ENCODE peak calls at places on chromosome 21, in nine cellular contexts. One of them, this sample, is unnamed.

GRCh38 chr21:21921410-21922232 is 923.4 kb downstream of the NCAM2 start:
- DNase-seq in astrocyte of the spinal cord: peak
- DNase-seq in endothelial cell of umbilical vein: no peak
- DNase-seq in HFFc6: no peak
- DNase-seq in Peyer's patch: no peak
- DNase-seq in Calu3: no peak
- DNase-seq in GM20000: no peak
- DNase-seq in HFF-Myc: no peak
- DNase-seq in PC-3: peak
- DNase-seq in this sample: peak

GRCh38 chr21:43306911-43307676 is 119.8 kb downstream of the SIK1 start:
- DNase-seq in GM20000: peak
- DNase-seq in HFFc6: peak
- DNase-seq in endothelial cell of umbilical vein: no peak
- DNase-seq in astrocyte of the spinal cord: peak
- DNase-seq in Calu3: peak
- DNase-seq in HFF-Myc: no peak
- DNase-seq in Peyer's patch: no peak
- DNase-seq in PC-3: peak
- DNase-seq in this sample: no peak

GRCh38 chr21:46092026-46092764 is 5.7 kb upstream of the COL6A2 start:
- DNase-seq in PC-3: no peak
- DNase-seq in HFF-Myc: peak
- DNase-seq in Peyer's patch: peak
- DNase-seq in GM20000: no peak
- DNase-seq in astrocyte of the spinal cord: peak
- DNase-seq in Calu3: no peak
- DNase-seq in endothelial cell of umbilical vein: no peak
- DNase-seq in HFFc6: peak
- DNase-seq in this sample: peak

GRCh38 chr21:25385912-25386474 is 221.3 kb downstream of the MRPL39 start:
- DNase-seq in endothelial cell of umbilical vein: peak
- DNase-seq in astrocyte of the spinal cord: peak
- DNase-seq in HFF-Myc: peak
- DNase-seq in HFFc6: peak
- DNase-seq in Peyer's patch: no peak
- DNase-seq in PC-3: peak
- DNase-seq in Calu3: peak
- DNase-seq in GM20000: peak
- DNase-seq in this sample: peak

GRCh38 chr21:27033467-27033866 is 66.6 kb upstream of the ADAMTS5 start:
- DNase-seq in Calu3: no peak
- DNase-seq in endothelial cell of umbilical vein: no peak
- DNase-seq in GM20000: no peak
- DNase-seq in HFFc6: no peak
- DNase-seq in PC-3: no peak
- DNase-seq in HFF-Myc: no peak
- DNase-seq in astrocyte of the spinal cord: no peak
- DNase-seq in Peyer's patch: no peak
- DNase-seq in this sample: no peak

GRCh38 chr21:28309596-28309995 is 683.1 kb downstream of the LTN1 start:
- DNase-seq in endothelial cell of umbilical vein: no peak
- DNase-seq in Calu3: no peak
- DNase-seq in Peyer's patch: no peak
- DNase-seq in GM20000: no peak
- DNase-seq in PC-3: no peak
- DNase-seq in astrocyte of the spinal cord: no peak
- DNase-seq in HFFc6: no peak
- DNase-seq in HFF-Myc: no peak
- DNase-seq in this sample: no peak

GRCh38 chr21:31484219-31484618 is 140.2 kb upstream of the TIAM1 start:
- DNase-seq in GM20000: no peak
- DNase-seq in astrocyte of the spinal cord: no peak
- DNase-seq in HFF-Myc: no peak
- DNase-seq in PC-3: no peak
- DNase-seq in HFFc6: no peak
- DNase-seq in Calu3: no peak
- DNase-seq in Peyer's patch: no peak
- DNase-seq in endothelial cell of umbilical vein: no peak
- DNase-seq in this sample: no peak

GRCh38 chr21:28723666-28724065 is 269.0 kb downstream of the LTN1 start:
- DNase-seq in endothelial cell of umbilical vein: no peak
- DNase-seq in astrocyte of the spinal cord: no peak
- DNase-seq in HFFc6: no peak
- DNase-seq in Calu3: no peak
- DNase-seq in PC-3: no peak
- DNase-seq in Peyer's patch: no peak
- DNase-seq in GM20000: no peak
- DNase-seq in HFF-Myc: no peak
- DNase-seq in this sample: no peak

GRCh38 chr21:27721675-27722074 is 754.8 kb upstream of the ADAMTS5 start:
- DNase-seq in HFFc6: no peak
- DNase-seq in PC-3: no peak
- DNase-seq in Calu3: peak
- DNase-seq in HFF-Myc: no peak
- DNase-seq in GM20000: no peak
- DNase-seq in Peyer's patch: no peak
- DNase-seq in endothelial cell of umbilical vein: no peak
- DNase-seq in astrocyte of the spinal cord: no peak
- DNase-seq in this sample: no peak

GRCh38 chr21:40512590-40512989 is 334.4 kb downstream of the DSCAM start:
- DNase-seq in HFFc6: no peak
- DNase-seq in GM20000: no peak
- DNase-seq in PC-3: peak
- DNase-seq in HFF-Myc: no peak
- DNase-seq in endothelial cell of umbilical vein: no peak
- DNase-seq in Peyer's patch: no peak
- DNase-seq in Calu3: no peak
- DNase-seq in astrocyte of the spinal cord: no peak
- DNase-seq in this sample: no peak

GRCh38 chr21:45551816-45552695 is 9.8 kb upstream of the SLC19A1 start:
- DNase-seq in endothelial cell of umbilical vein: no peak
- DNase-seq in PC-3: no peak
- DNase-seq in astrocyte of the spinal cord: no peak
- DNase-seq in GM20000: no peak
- DNase-seq in HFFc6: no peak
- DNase-seq in Peyer's patch: peak
- DNase-seq in HFF-Myc: no peak
- DNase-seq in Calu3: no peak
- DNase-seq in this sample: no peak

GRCh38 chr21:28615276-28615675 is 377.4 kb downstream of the LTN1 start:
- DNase-seq in Peyer's patch: no peak
- DNase-seq in PC-3: peak
- DNase-seq in GM20000: no peak
- DNase-seq in HFFc6: peak
- DNase-seq in endothelial cell of umbilical vein: no peak
- DNase-seq in astrocyte of the spinal cord: peak
- DNase-seq in Calu3: no peak
- DNase-seq in HFF-Myc: no peak
- DNase-seq in this sample: peak

GRCh38 chr21:46298083-46298412 is 11.9 kb downstream of the YBEY start:
- DNase-seq in Peyer's patch: no peak
- DNase-seq in HFFc6: no peak
- DNase-seq in Calu3: no peak
- DNase-seq in astrocyte of the spinal cord: no peak
- DNase-seq in GM20000: no peak
- DNase-seq in PC-3: no peak
- DNase-seq in endothelial cell of umbilical vein: peak
- DNase-seq in HFF-Myc: no peak
- DNase-seq in this sample: no peak

GRCh38 chr21:42755031-42755665 is 101.7 kb downstream of the PDE9A start:
- DNase-seq in astrocyte of the spinal cord: no peak
- DNase-seq in PC-3: no peak
- DNase-seq in Peyer's patch: peak
- DNase-seq in HFFc6: no peak
- DNase-seq in GM20000: no peak
- DNase-seq in endothelial cell of umbilical vein: no peak
- DNase-seq in HFF-Myc: no peak
- DNase-seq in Calu3: no peak
- DNase-seq in this sample: no peak

GRCh38 chr21:31456201-31456600 is 112.1 kb upstream of the TIAM1 start:
- DNase-seq in HFF-Myc: no peak
- DNase-seq in astrocyte of the spinal cord: no peak
- DNase-seq in GM20000: no peak
- DNase-seq in Calu3: no peak
- DNase-seq in Peyer's patch: no peak
- DNase-seq in HFFc6: no peak
- DNase-seq in PC-3: no peak
- DNase-seq in endothelial cell of umbilical vein: no peak
- DNase-seq in this sample: no peak

DNA sequence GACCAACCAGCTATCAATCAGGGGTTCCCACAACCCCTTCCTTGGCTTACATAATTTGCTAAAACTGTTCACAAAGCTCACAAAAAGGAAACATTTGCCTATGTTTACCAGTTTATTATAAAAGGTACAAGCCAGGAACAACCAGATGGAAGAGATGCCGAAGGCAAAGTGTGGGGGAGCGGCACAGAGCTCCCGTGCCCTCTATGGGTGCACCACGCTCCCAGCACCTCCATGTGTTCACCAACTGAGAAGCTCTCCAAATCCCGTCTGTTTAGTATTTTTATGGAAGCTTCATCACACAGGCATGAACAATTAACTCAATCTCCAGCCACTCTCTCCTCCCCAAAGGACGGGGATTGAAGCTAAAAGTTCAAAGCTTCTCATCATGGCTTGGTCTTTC is 32.9 kb downstream of the PSMG1 start:
- DNase-seq in endothelial cell of umbilical vein: no peak
- DNase-seq in Peyer's patch: no peak
- DNase-seq in PC-3: no peak
- DNase-seq in HFF-Myc: no peak
- DNase-seq in GM20000: no peak
- DNase-seq in astrocyte of the spinal cord: no peak
- DNase-seq in Calu3: no peak
- DNase-seq in HFFc6: no peak
- DNase-seq in this sample: no peak
- TF ChIP-seq CTCF in endothelial cell of umbilical vein: no peak
- TF ChIP-seq CTCF in Peyer's patch: no peak
- TF ChIP-seq CTCF in PC-3: no peak
- TF ChIP-seq CTCF in HFF-Myc: no peak
- TF ChIP-seq CTCF in GM20000: no peak
- TF ChIP-seq CTCF in astrocyte of the spinal cord: no peak
- TF ChIP-seq CTCF in Calu3: no peak
- TF ChIP-seq CTCF in HFFc6: no peak
- TF ChIP-seq CTCF in this sample: no peak

GRCh38 chr21:36542312-36543101 is 62.6 kb upstream of the CLDN14 start:
- DNase-seq in GM20000: peak
- DNase-seq in PC-3: no peak
- DNase-seq in endothelial cell of umbilical vein: no peak
- DNase-seq in Calu3: no peak
- DNase-seq in astrocyte of the spinal cord: no peak
- DNase-seq in HFF-Myc: no peak
- DNase-seq in HFFc6: no peak
- DNase-seq in Peyer's patch: no peak
- DNase-seq in this sample: no peak
- TF ChIP-seq CTCF in GM20000: peak
- TF ChIP-seq CTCF in PC-3: peak
- TF ChIP-seq CTCF in endothelial cell of umbilical vein: no peak
- TF ChIP-seq CTCF in Calu3: no peak
- TF ChIP-seq CTCF in astrocyte of the spinal cord: no peak
- TF ChIP-seq CTCF in HFF-Myc: no peak
- TF ChIP-seq CTCF in HFFc6: peak
- TF ChIP-seq CTCF in Peyer's patch: no peak
- TF ChIP-seq CTCF in this sample: peak

GRCh38 chr21:39022901-39023693 is 160.2 kb downstream of the PSMG1 start:
- DNase-seq in GM20000: no peak
- DNase-seq in HFFc6: no peak
- DNase-seq in astrocyte of the spinal cord: no peak
- DNase-seq in Peyer's patch: no peak
- DNase-seq in PC-3: no peak
- DNase-seq in endothelial cell of umbilical vein: no peak
- DNase-seq in HFF-Myc: no peak
- DNase-seq in Calu3: no peak
- DNase-seq in this sample: no peak
- TF ChIP-seq CTCF in GM20000: no peak
- TF ChIP-seq CTCF in HFFc6: peak
- TF ChIP-seq CTCF in astrocyte of the spinal cord: peak
- TF ChIP-seq CTCF in Peyer's patch: no peak
- TF ChIP-seq CTCF in PC-3: peak
- TF ChIP-seq CTCF in endothelial cell of umbilical vein: no peak
- TF ChIP-seq CTCF in HFF-Myc: no peak
- TF ChIP-seq CTCF in Calu3: no peak
- TF ChIP-seq CTCF in this sample: peak

GRCh38 chr21:36603221-36603620 is 95.7 kb upstream of the SIM2 start:
- DNase-seq in GM20000: no peak
- DNase-seq in endothelial cell of umbilical vein: no peak
- DNase-seq in astrocyte of the spinal cord: no peak
- DNase-seq in Peyer's patch: no peak
- DNase-seq in Calu3: no peak
- DNase-seq in PC-3: no peak
- DNase-seq in HFF-Myc: no peak
- DNase-seq in HFFc6: no peak
- DNase-seq in this sample: no peak

GRCh38 chr21:36609654-36610053 is 89.3 kb upstream of the SIM2 start:
- DNase-seq in HFFc6: no peak
- DNase-seq in Peyer's patch: no peak
- DNase-seq in PC-3: no peak
- DNase-seq in Calu3: no peak
- DNase-seq in astrocyte of the spinal cord: no peak
- DNase-seq in GM20000: no peak
- DNase-seq in endothelial cell of umbilical vein: no peak
- DNase-seq in HFF-Myc: no peak
- DNase-seq in this sample: no peak

GRCh38 chr21:36606983-36607325 is 92.0 kb upstream of the SIM2 start:
- DNase-seq in PC-3: no peak
- DNase-seq in astrocyte of the spinal cord: no peak
- DNase-seq in Calu3: no peak
- DNase-seq in GM20000: no peak
- DNase-seq in endothelial cell of umbilical vein: no peak
- DNase-seq in HFFc6: no peak
- DNase-seq in Peyer's patch: no peak
- DNase-seq in HFF-Myc: no peak
- DNase-seq in this sample: no peak

GRCh38 chr21:36608251-36608650 is 90.7 kb upstream of the SIM2 start:
- DNase-seq in PC-3: no peak
- DNase-seq in HFFc6: no peak
- DNase-seq in GM20000: no peak
- DNase-seq in HFF-Myc: no peak
- DNase-seq in astrocyte of the spinal cord: no peak
- DNase-seq in endothelial cell of umbilical vein: no peak
- DNase-seq in Calu3: no peak
- DNase-seq in Peyer's patch: no peak
- DNase-seq in this sample: no peak

GRCh38 chr21:36606292-36606982 is 92.5 kb upstream of the SIM2 start:
- DNase-seq in endothelial cell of umbilical vein: no peak
- DNase-seq in Calu3: no peak
- DNase-seq in PC-3: no peak
- DNase-seq in GM20000: no peak
- DNase-seq in astrocyte of the spinal cord: no peak
- DNase-seq in Peyer's patch: no peak
- DNase-seq in HFF-Myc: no peak
- DNase-seq in HFFc6: no peak
- DNase-seq in this sample: no peak
- TF ChIP-seq CTCF in endothelial cell of umbilical vein: no peak
- TF ChIP-seq CTCF in Calu3: no peak
- TF ChIP-seq CTCF in PC-3: no peak
- TF ChIP-seq CTCF in GM20000: no peak
- TF ChIP-seq CTCF in astrocyte of the spinal cord: no peak
- TF ChIP-seq CTCF in Peyer's patch: no peak
- TF ChIP-seq CTCF in HFF-Myc: peak
- TF ChIP-seq CTCF in HFFc6: no peak
- TF ChIP-seq CTCF in this sample: no peak

This sample was measured in astrocyte of the cerebellum.